ENCODE peak calls at places on chromosomes 2 and 18, in four cellular contexts. R, S, Z and X are unnamed samples. For H3K4me1, the result is how much of the 10 kb centered on the place peaks cover.

GRCh38 chr2:71505086-71505769 is 51.9 kb downstream of the DYSF start:
- DNase-seq in R (no peak), S (no peak), Z (peak), X (no peak)

GRCh38 chr2:110173523-110173922 is 31.3 kb downstream of the NPHP1 start:
- DNase-seq in R (no peak), S (no peak), Z (no peak), X (no peak)

GRCh38 chr2:175111200-175111657 is 56.8 kb downstream of the ATF2 start:
- DNase-seq in R (no peak), S (no peak), Z (no peak), X (no peak)

GRCh38 chr2:45860136-45861106 is 208.9 kb downstream of the PRKCE start:
- DNase-seq in R (no peak), S (peak), Z (peak), X (no peak)

GRCh38 chr18:49016648-49017539 is 66.1 kb upstream of the SMAD7 start:
- DNase-seq in R (no peak), S (peak), Z (no peak), X (no peak)

GRCh38 chr18:23822590-23823385 is 133.5 kb downstream of the LAMA3 start:
- DNase-seq in R (no peak), S (no peak), Z (no peak), X (no peak)

GRCh38 chr18:3225588-3225987 is 5.8 kb upstream of the MYOM1 start:
- DNase-seq in R (no peak), S (no peak), Z (no peak), X (no peak)

GRCh38 chr2:46344696-46345095 is 47.5 kb downstream of the EPAS1 start:
- DNase-seq in R (no peak), S (no peak), Z (no peak), X (no peak)

GRCh38 chr2:71617266-71617665 is 163.9 kb downstream of the DYSF start:
- DNase-seq in R (no peak), S (peak), Z (no peak), X (no peak)

GRCh38 chr2:8622924-8623465 is 58.9 kb upstream of the ID2 start:
- DNase-seq in R (no peak), S (peak), Z (no peak), X (no peak)

GRCh38 chr18:45014047-45014501 is 333.4 kb downstream of the SETBP1 start:
- DNase-seq in R (no peak), S (no peak), Z (no peak), X (no peak)

GRCh38 chr2:95110395-95110794 is 11.2 kb downstream of the MRPS5 start:
- DNase-seq in R (no peak), S (no peak), Z (no peak), X (no peak)

GRCh38 chr2:11155326-11156059 is at the start of gene SLC66A3:
- DNase-seq in R (no peak), S (no peak), Z (peak), X (no peak)

GRCh38 chr2:15359716-15360531 is 201.2 kb downstream of the NBAS start:
- DNase-seq in R (no peak), S (no peak), Z (no peak), X (no peak)

GRCh38 chr18:65754121-65754520 is 3.3 kb downstream of the CDH7 start:
- DNase-seq in R (no peak), S (no peak), Z (peak), X (no peak)

GRCh38 chr2:224722250-224722649 is 6.1 kb upstream of the CCDC195 start:
- DNase-seq in R (no peak), S (no peak), Z (no peak), X (no peak)

GRCh38 chr18:12904012-12904516 is 20.0 kb upstream of the PTPN2 start:
- DNase-seq in R (no peak), S (no peak), Z (no peak), X (peak)

GRCh38 chr2:174593574-174594203 is 3.9 kb downstream of the WIPF1 start:
- DNase-seq in R (no peak), S (peak), Z (no peak), X (peak)

GRCh38 chr2:191441761-191442160 is 196.6 kb downstream of the MYO1B start:
- DNase-seq in R (no peak), S (no peak), Z (no peak), X (no peak)

GRCh38 chr2:150686391-150686790 is 198.9 kb upstream of the RND3 start:
- DNase-seq in R (no peak), S (no peak), Z (no peak), X (no peak)

GRCh38 chr18:676747-677544 is 19.5 kb downstream of the TYMS start:
- DNase-seq in R (no peak), S (no peak), Z (no peak), X (no peak)

GRCh38 chr2:226137201-226137811 is 662.3 kb downstream of the IRS1 start:
- DNase-seq in R (no peak), S (no peak), Z (no peak), X (no peak)

GRCh38 chr2:9256570-9257043 is 50.0 kb downstream of the ASAP2 start:
- DNase-seq in R (no peak), S (no peak), Z (no peak), X (no peak)

GRCh38 chr2:188976545-188977268 is 2.5 kb downstream of the COL3A1 start:
- DNase-seq in R (no peak), S (no peak), Z (no peak), X (no peak)

GRCh38 chr2:45342-46130 is 769 bp downstream of the FAM110C start:
- DNase-seq in R (peak), S (no peak), Z (no peak), X (no peak)

GRCh38 chr18:2410688-2411087 is 160.6 kb downstream of the METTL4 start:
- DNase-seq in R (no peak), S (no peak), Z (no peak), X (no peak)

GRCh38 chr18:12995424-12995823 is 4.3 kb downstream of the CEP192 start:
- DNase-seq in R (no peak), S (no peak), Z (no peak), X (no peak)

GRCh38 chr2:102449370-102449974 is 23.6 kb upstream of the SLC9A4 start:
- DNase-seq in R (peak), S (peak), Z (peak), X (peak)

GRCh38 chr2:226738191-226738820 is 61.3 kb downstream of the IRS1 start:
- DNase-seq in R (no peak), S (no peak), Z (no peak), X (no peak)

GRCh38 chr2:168009900-168010299 is 237.5 kb downstream of the STK39 start:
- DNase-seq in R (no peak), S (no peak), Z (no peak), X (no peak)

GRCh38 chr2:206990335-206990734 is 51.0 kb downstream of the CPO start:
- DNase-seq in R (no peak), S (no peak), Z (no peak), X (no peak)

GRCh38 chr2:73772819-73773218 is 7.1 kb downstream of the DUSP11 start:
- DNase-seq in R (no peak), S (no peak), Z (no peak), X (no peak)

GRCh38 chr2:241316825-241317224 is 1.1 kb downstream of the SEPTIN2 start:
- DNase-seq in R (no peak), S (no peak), Z (no peak), X (no peak)

GRCh38 chr2:241315183-241315878 is at the start of gene HDLBP:
- DNase-seq in R (peak), S (peak), Z (peak), X (peak)

GRCh38 chr2:241315879-241316700 is at the start of gene SEPTIN2:
- DNase-seq in R (peak), S (peak), Z (no peak), X (peak)

GRCh38 chr2:241314181-241314932 is 1.1 kb downstream of the HDLBP start:
- DNase-seq in R (no peak), S (no peak), Z (no peak), X (no peak)

DNA sequence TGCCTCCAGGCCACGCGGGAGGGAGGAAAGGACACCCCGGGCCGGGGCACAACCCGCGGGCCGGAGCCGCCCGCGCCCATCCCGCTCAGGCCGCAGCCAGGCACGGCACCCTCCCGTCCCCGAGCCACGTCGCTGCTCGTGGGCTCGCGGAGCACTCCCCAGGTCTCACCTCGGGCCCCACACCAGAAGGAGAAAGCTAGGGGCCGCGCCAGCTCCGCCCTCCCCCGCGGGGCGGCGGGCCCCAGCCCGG is 614 bp downstream of the HDLBP start:
- DNase-seq in R (no peak), S (no peak), Z (no peak), X (no peak)
- H3K4me1 ChIP-seq in R (half or more), S (under half), Z (under half), X (under half)

GRCh38 chr18:9172506-9173127 is 36.0 kb downstream of the ANKRD12 start:
- DNase-seq in R (no peak), S (no peak), Z (no peak), X (no peak)

GRCh38 chr18:9177047-9177446 is 40.5 kb downstream of the ANKRD12 start:
- DNase-seq in R (no peak), S (no peak), Z (no peak), X (no peak)

GRCh38 chr18:9175115-9175514 is 38.5 kb downstream of the ANKRD12 start:
- DNase-seq in R (no peak), S (no peak), Z (no peak), X (no peak)

GRCh38 chr18:9174302-9174701 is 37.7 kb downstream of the ANKRD12 start:
- DNase-seq in R (no peak), S (no peak), Z (no peak), X (no peak)

DNA sequence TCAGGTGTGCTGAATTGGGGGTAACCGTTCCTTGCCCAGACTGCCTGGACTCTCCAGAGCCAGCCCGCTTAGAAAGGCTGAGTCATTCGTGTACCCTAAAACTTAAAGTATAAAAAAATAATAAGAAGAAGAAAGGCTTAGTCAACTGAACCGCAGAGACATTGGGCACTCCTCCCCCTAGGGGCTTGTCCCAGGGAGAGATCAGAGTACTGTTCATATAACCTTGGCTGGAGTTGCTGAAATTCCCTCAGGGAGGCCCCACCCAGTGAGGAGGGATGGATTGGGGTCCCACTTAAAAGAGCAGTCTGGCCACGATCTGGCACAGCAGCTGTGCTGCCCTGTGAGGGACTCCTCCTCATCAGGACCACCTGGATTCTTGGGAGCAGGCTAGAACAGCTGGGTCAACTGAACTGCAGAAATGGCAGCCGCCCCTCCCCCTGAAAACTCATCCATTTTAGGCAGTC is 37.2 kb downstream of the ANKRD12 start:
- DNase-seq in R (no peak), S (no peak), Z (no peak), X (no peak)
- H3K4me1 ChIP-seq in R (under half), S (under half), Z (under half), X (under half)

DNA sequence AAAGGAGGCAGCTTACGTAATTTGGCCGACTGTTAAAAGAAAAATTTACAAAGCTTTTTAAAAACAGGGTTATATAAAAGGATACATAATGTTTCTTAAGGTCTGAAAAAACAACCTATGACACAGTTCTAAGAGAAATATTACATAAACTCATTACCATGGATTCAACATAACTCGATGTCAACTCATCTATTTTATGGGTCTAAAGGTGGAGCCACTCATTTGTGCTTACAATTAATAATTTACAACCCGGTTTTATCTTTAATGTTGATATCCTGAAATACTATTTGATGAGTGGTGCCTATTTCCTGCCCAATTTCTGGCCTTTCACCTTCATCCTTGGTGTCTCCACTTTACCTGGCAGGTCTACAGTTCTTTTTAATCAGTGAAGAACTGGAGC is 15.1 kb downstream of the USP40 start:
- DNase-seq in R (no peak), S (no peak), Z (no peak), X (no peak)
- H3K4me1 ChIP-seq in R (under half), S (under half), Z (under half), X (under half)

GRCh38 chr2:13682878-13683277 is 949.6 kb upstream of the LRATD1 start:
- DNase-seq in R (no peak), S (no peak), Z (peak), X (no peak)

GRCh38 chr2:13676269-13676668 is 956.2 kb upstream of the LRATD1 start:
- DNase-seq in R (no peak), S (no peak), Z (no peak), X (no peak)

GRCh38 chr2:13686262-13686661 is 946.3 kb upstream of the LRATD1 start:
- DNase-seq in R (no peak), S (no peak), Z (no peak), X (no peak)

GRCh38 chr2:13681936-13682335 is 950.6 kb upstream of the LRATD1 start:
- DNase-seq in R (no peak), S (no peak), Z (no peak), X (no peak)
- H3K4me1 ChIP-seq in R (under half), S (under half), Z (under half), X (under half)

GRCh38 chr2:36461039-36461681 is 105.6 kb downstream of the CRIM1 start:
- DNase-seq in R (no peak), S (no peak), Z (no peak), X (no peak)

GRCh38 chr2:36459725-36460137 is 104.2 kb downstream of the CRIM1 start:
- DNase-seq in R (no peak), S (peak), Z (no peak), X (no peak)

GRCh38 chr2:36464006-36464721 is 108.6 kb downstream of the CRIM1 start:
- DNase-seq in R (no peak), S (no peak), Z (no peak), X (no peak)

GRCh38 chr2:36463365-36463764 is 107.8 kb downstream of the CRIM1 start:
- DNase-seq in R (no peak), S (no peak), Z (no peak), X (no peak)

DNA sequence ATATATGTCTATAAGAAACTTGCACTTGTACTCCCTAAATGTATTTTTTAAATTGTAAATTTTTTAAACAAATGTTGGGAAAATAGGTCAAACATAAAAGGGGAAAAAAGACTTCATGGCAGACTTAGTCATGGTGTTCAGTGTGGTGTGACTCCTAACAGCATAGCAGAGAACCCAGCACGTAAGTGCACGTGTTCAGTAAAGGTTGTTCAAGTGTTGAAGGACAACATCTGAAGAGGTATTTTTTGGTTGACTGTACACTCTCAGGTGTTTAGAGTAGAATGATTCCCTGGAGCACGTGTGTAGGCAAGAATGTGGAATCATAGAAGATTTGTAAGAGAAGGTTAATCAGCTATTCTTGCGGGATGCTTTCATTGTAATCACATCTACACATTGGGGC is 106.7 kb downstream of the CRIM1 start:
- DNase-seq in R (no peak), S (no peak), Z (no peak), X (no peak)
- H3K4me1 ChIP-seq in R (under half), S (under half), Z (under half), X (under half)